ENCODE peak calls at places on chromosomes 12 and 14, in eight cellular contexts. One of them, this sample, is unnamed.

GRCh38 chr14:105503918-105504692 is 13.1 kb downstream of the TEDC1 start:
- DNase-seq in endothelial cell of umbilical vein: no peak
- DNase-seq in fibroblast of lung: no peak
- DNase-seq in AG10803: no peak
- DNase-seq in GM13976: no peak
- DNase-seq in lung: no peak
- DNase-seq in breast epithelium: no peak
- DNase-seq in A549: peak
- DNase-seq in this sample: no peak

GRCh38 chr12:69059465-69060457 is 126.8 kb upstream of the CPM start:
- DNase-seq in endothelial cell of umbilical vein: peak
- DNase-seq in fibroblast of lung: peak
- DNase-seq in AG10803: peak
- DNase-seq in GM13976: no peak
- DNase-seq in lung: no peak
- DNase-seq in breast epithelium: no peak
- DNase-seq in A549: peak
- DNase-seq in this sample: no peak

GRCh38 chr14:24080888-24081738 is 9.8 kb downstream of the CPNE6 start:
- DNase-seq in endothelial cell of umbilical vein: peak
- DNase-seq in fibroblast of lung: no peak
- DNase-seq in AG10803: peak
- DNase-seq in GM13976: peak
- DNase-seq in lung: peak
- DNase-seq in breast epithelium: peak
- DNase-seq in A549: peak
- DNase-seq in this sample: peak

GRCh38 chr14:24954697-24955037 is 95.3 kb downstream of the STXBP6 start:
- DNase-seq in endothelial cell of umbilical vein: no peak
- DNase-seq in fibroblast of lung: no peak
- DNase-seq in AG10803: no peak
- DNase-seq in GM13976: no peak
- DNase-seq in lung: no peak
- DNase-seq in breast epithelium: no peak
- DNase-seq in A549: no peak
- DNase-seq in this sample: no peak

GRCh38 chr14:101457177-101457935 is 103.9 kb upstream of the DIO3 start:
- DNase-seq in endothelial cell of umbilical vein: no peak
- DNase-seq in fibroblast of lung: no peak
- DNase-seq in AG10803: no peak
- DNase-seq in GM13976: no peak
- DNase-seq in lung: no peak
- DNase-seq in breast epithelium: no peak
- DNase-seq in A549: no peak
- DNase-seq in this sample: no peak

GRCh38 chr12:96099986-96100385 is 64.6 kb upstream of the LTA4H start:
- DNase-seq in endothelial cell of umbilical vein: peak
- DNase-seq in fibroblast of lung: no peak
- DNase-seq in AG10803: no peak
- DNase-seq in GM13976: no peak
- DNase-seq in lung: no peak
- DNase-seq in breast epithelium: no peak
- DNase-seq in A549: no peak
- DNase-seq in this sample: no peak

GRCh38 chr12:62917066-62917465 is 17.9 kb downstream of the PPM1H start:
- DNase-seq in endothelial cell of umbilical vein: no peak
- DNase-seq in fibroblast of lung: no peak
- DNase-seq in AG10803: no peak
- DNase-seq in GM13976: no peak
- DNase-seq in lung: no peak
- DNase-seq in breast epithelium: no peak
- DNase-seq in A549: no peak
- DNase-seq in this sample: no peak

GRCh38 chr12:83821967-83822366 is 1090.6 kb downstream of the SLC6A15 start:
- DNase-seq in endothelial cell of umbilical vein: no peak
- DNase-seq in fibroblast of lung: no peak
- DNase-seq in AG10803: peak
- DNase-seq in GM13976: no peak
- DNase-seq in lung: no peak
- DNase-seq in breast epithelium: no peak
- DNase-seq in A549: no peak
- DNase-seq in this sample: no peak

GRCh38 chr12:23525450-23526072 is 423.9 kb downstream of the SOX5 start:
- DNase-seq in endothelial cell of umbilical vein: no peak
- DNase-seq in fibroblast of lung: no peak
- DNase-seq in AG10803: no peak
- DNase-seq in GM13976: no peak
- DNase-seq in lung: no peak
- DNase-seq in breast epithelium: no peak
- DNase-seq in A549: no peak
- DNase-seq in this sample: no peak

GRCh38 chr12:57165741-57166140 is 18.3 kb upstream of the LRP1-AS start:
- DNase-seq in endothelial cell of umbilical vein: no peak
- DNase-seq in fibroblast of lung: no peak
- DNase-seq in AG10803: peak
- DNase-seq in GM13976: no peak
- DNase-seq in lung: no peak
- DNase-seq in breast epithelium: no peak
- DNase-seq in A549: peak
- DNase-seq in this sample: no peak

GRCh38 chr12:54017845-54018607 is 9.2 kb downstream of the HOXC8 start:
- DNase-seq in endothelial cell of umbilical vein: peak
- DNase-seq in fibroblast of lung: peak
- DNase-seq in AG10803: peak
- DNase-seq in GM13976: peak
- DNase-seq in lung: no peak
- DNase-seq in breast epithelium: peak
- DNase-seq in A549: peak
- DNase-seq in this sample: peak
- TF ChIP-seq CTCF in endothelial cell of umbilical vein: no peak
- TF ChIP-seq CTCF in fibroblast of lung: no peak
- TF ChIP-seq CTCF in AG10803: no peak
- TF ChIP-seq CTCF in GM13976: no peak
- TF ChIP-seq CTCF in lung: no peak
- TF ChIP-seq CTCF in breast epithelium: peak
- TF ChIP-seq CTCF in A549: no peak
- TF ChIP-seq CTCF in this sample: no peak

GRCh38 chr14:95431199-95432145 is 85.0 kb downstream of the SYNE3 start:
- DNase-seq in endothelial cell of umbilical vein: peak
- DNase-seq in fibroblast of lung: peak
- DNase-seq in AG10803: peak
- DNase-seq in GM13976: no peak
- DNase-seq in lung: no peak
- DNase-seq in breast epithelium: no peak
- DNase-seq in A549: peak
- DNase-seq in this sample: no peak

GRCh38 chr14:95428557-95428956 is 87.9 kb downstream of the SYNE3 start:
- DNase-seq in endothelial cell of umbilical vein: no peak
- DNase-seq in fibroblast of lung: no peak
- DNase-seq in AG10803: no peak
- DNase-seq in GM13976: no peak
- DNase-seq in lung: no peak
- DNase-seq in breast epithelium: no peak
- DNase-seq in A549: no peak
- DNase-seq in this sample: no peak

GRCh38 chr14:95434161-95434560 is 82.3 kb downstream of the SYNE3 start:
- DNase-seq in endothelial cell of umbilical vein: no peak
- DNase-seq in fibroblast of lung: no peak
- DNase-seq in AG10803: peak
- DNase-seq in GM13976: no peak
- DNase-seq in lung: no peak
- DNase-seq in breast epithelium: no peak
- DNase-seq in A549: no peak
- DNase-seq in this sample: no peak

GRCh38 chr14:95433094-95433478 is 83.4 kb downstream of the SYNE3 start:
- DNase-seq in endothelial cell of umbilical vein: no peak
- DNase-seq in fibroblast of lung: no peak
- DNase-seq in AG10803: no peak
- DNase-seq in GM13976: no peak
- DNase-seq in lung: no peak
- DNase-seq in breast epithelium: no peak
- DNase-seq in A549: no peak
- DNase-seq in this sample: no peak

GRCh38 chr14:95432152-95433093 is 84.0 kb downstream of the SYNE3 start:
- DNase-seq in endothelial cell of umbilical vein: peak
- DNase-seq in fibroblast of lung: peak
- DNase-seq in AG10803: peak
- DNase-seq in GM13976: no peak
- DNase-seq in lung: no peak
- DNase-seq in breast epithelium: no peak
- DNase-seq in A549: peak
- DNase-seq in this sample: peak
- TF ChIP-seq CTCF in endothelial cell of umbilical vein: peak
- TF ChIP-seq CTCF in fibroblast of lung: peak
- TF ChIP-seq CTCF in AG10803: peak
- TF ChIP-seq CTCF in GM13976: peak
- TF ChIP-seq CTCF in lung: no peak
- TF ChIP-seq CTCF in breast epithelium: peak
- TF ChIP-seq CTCF in A549: peak
- TF ChIP-seq CTCF in this sample: peak

GRCh38 chr12:111025301-111025700 is 104.9 kb upstream of the MYL2 start:
- DNase-seq in endothelial cell of umbilical vein: no peak
- DNase-seq in fibroblast of lung: no peak
- DNase-seq in AG10803: no peak
- DNase-seq in GM13976: no peak
- DNase-seq in lung: no peak
- DNase-seq in breast epithelium: no peak
- DNase-seq in A549: no peak
- DNase-seq in this sample: no peak

GRCh38 chr12:111022386-111022785 is 102.0 kb upstream of the MYL2 start:
- DNase-seq in endothelial cell of umbilical vein: no peak
- DNase-seq in fibroblast of lung: no peak
- DNase-seq in AG10803: no peak
- DNase-seq in GM13976: no peak
- DNase-seq in lung: no peak
- DNase-seq in breast epithelium: no peak
- DNase-seq in A549: no peak
- DNase-seq in this sample: no peak

GRCh38 chr12:111027431-111027830 is 107.1 kb upstream of the MYL2 start:
- DNase-seq in endothelial cell of umbilical vein: no peak
- DNase-seq in fibroblast of lung: no peak
- DNase-seq in AG10803: no peak
- DNase-seq in GM13976: no peak
- DNase-seq in lung: no peak
- DNase-seq in breast epithelium: no peak
- DNase-seq in A549: no peak
- DNase-seq in this sample: no peak

GRCh38 chr12:111025792-111026430 is 105.5 kb upstream of the MYL2 start:
- DNase-seq in endothelial cell of umbilical vein: no peak
- DNase-seq in fibroblast of lung: no peak
- DNase-seq in AG10803: no peak
- DNase-seq in GM13976: no peak
- DNase-seq in lung: no peak
- DNase-seq in breast epithelium: no peak
- DNase-seq in A549: no peak
- DNase-seq in this sample: no peak

DNA sequence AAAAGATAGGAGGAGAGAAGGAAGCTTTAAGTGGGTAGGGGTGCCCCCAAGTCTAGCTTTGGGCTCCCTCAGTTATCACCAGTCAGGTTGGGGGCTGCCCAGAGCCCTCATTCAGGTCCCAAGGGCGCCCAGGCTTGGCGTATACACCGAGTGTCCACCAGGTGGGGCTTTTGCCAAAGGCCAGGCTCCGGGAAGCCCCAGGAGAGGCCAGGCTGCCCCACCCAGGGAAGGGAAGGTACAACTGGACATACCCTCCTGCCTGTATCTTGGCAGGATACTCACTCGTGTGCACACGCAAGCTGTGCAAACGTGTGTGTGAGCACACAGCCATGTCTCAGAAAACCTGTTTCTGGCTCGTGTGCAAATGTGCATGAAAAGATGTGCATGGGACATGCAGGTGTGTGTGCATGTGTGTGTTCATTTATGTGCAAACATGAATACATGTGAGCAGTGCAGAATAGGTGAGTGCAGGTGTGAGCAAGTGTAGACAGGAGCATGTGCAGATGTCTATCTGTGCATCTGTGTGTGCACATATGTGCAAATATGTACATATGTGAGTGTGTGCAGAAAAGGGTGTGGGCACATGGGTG is 103.9 kb upstream of the MYL2 start:
- DNase-seq in endothelial cell of umbilical vein: peak
- DNase-seq in fibroblast of lung: peak
- DNase-seq in AG10803: peak
- DNase-seq in GM13976: peak
- DNase-seq in lung: peak
- DNase-seq in breast epithelium: no peak
- DNase-seq in A549: peak
- DNase-seq in this sample: peak
- TF ChIP-seq CTCF in endothelial cell of umbilical vein: peak
- TF ChIP-seq CTCF in fibroblast of lung: peak
- TF ChIP-seq CTCF in AG10803: peak
- TF ChIP-seq CTCF in GM13976: peak
- TF ChIP-seq CTCF in lung: peak
- TF ChIP-seq CTCF in breast epithelium: peak
- TF ChIP-seq CTCF in A549: peak
- TF ChIP-seq CTCF in this sample: peak

GRCh38 chr12:27900920-27901879 is 71.3 kb downstream of the PTHLH start:
- DNase-seq in endothelial cell of umbilical vein: no peak
- DNase-seq in fibroblast of lung: no peak
- DNase-seq in AG10803: no peak
- DNase-seq in GM13976: no peak
- DNase-seq in lung: no peak
- DNase-seq in breast epithelium: no peak
- DNase-seq in A549: no peak
- DNase-seq in this sample: no peak

GRCh38 chr12:27899151-27899661 is 73.3 kb downstream of the PTHLH start:
- DNase-seq in endothelial cell of umbilical vein: no peak
- DNase-seq in fibroblast of lung: peak
- DNase-seq in AG10803: peak
- DNase-seq in GM13976: no peak
- DNase-seq in lung: no peak
- DNase-seq in breast epithelium: no peak
- DNase-seq in A549: peak
- DNase-seq in this sample: no peak

GRCh38 chr12:27905285-27906126 is 67.0 kb downstream of the PTHLH start:
- DNase-seq in endothelial cell of umbilical vein: no peak
- DNase-seq in fibroblast of lung: no peak
- DNase-seq in AG10803: no peak
- DNase-seq in GM13976: no peak
- DNase-seq in lung: no peak
- DNase-seq in breast epithelium: no peak
- DNase-seq in A549: no peak
- DNase-seq in this sample: no peak

GRCh38 chr12:27902651-27903050 is 69.9 kb downstream of the PTHLH start:
- DNase-seq in endothelial cell of umbilical vein: no peak
- DNase-seq in fibroblast of lung: no peak
- DNase-seq in AG10803: no peak
- DNase-seq in GM13976: no peak
- DNase-seq in lung: no peak
- DNase-seq in breast epithelium: no peak
- DNase-seq in A549: no peak
- DNase-seq in this sample: no peak

DNA sequence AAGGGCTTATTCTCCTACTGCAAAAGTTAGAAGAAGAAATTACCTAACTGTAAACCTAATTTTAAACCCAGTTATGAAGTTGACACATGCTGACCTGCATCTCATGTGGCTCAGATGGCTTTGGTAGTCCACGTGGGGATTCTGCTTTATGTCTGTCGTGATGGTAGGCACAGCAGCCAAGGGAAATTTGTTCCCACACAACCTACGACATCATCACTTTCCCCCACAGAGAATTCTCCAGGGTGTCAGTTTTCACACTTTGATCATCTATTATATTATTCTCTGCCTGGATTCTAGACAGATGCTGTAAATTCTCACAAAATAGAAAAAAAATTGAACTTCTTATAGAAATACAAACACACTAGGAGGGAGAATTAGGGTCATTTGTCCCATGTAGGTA is 70.6 kb downstream of the PTHLH start:
- DNase-seq in endothelial cell of umbilical vein: no peak
- DNase-seq in fibroblast of lung: no peak
- DNase-seq in AG10803: peak
- DNase-seq in GM13976: no peak
- DNase-seq in lung: no peak
- DNase-seq in breast epithelium: no peak
- DNase-seq in A549: no peak
- DNase-seq in this sample: no peak
- TF ChIP-seq CTCF in endothelial cell of umbilical vein: no peak
- TF ChIP-seq CTCF in fibroblast of lung: no peak
- TF ChIP-seq CTCF in AG10803: no peak
- TF ChIP-seq CTCF in GM13976: no peak
- TF ChIP-seq CTCF in lung: no peak
- TF ChIP-seq CTCF in breast epithelium: no peak
- TF ChIP-seq CTCF in A549: no peak
- TF ChIP-seq CTCF in this sample: no peak